ENCODE peak calls at places on chromosomes 6 and 20, in five cellular contexts. X, S, H, W and R are unnamed samples.

GRCh38 chr20:3820048-3820900 is at the start of gene AP5S1:
- DNase-seq in H (peak), X (peak), S (peak), W (peak), R (peak)

GRCh38 chr6:169026175-169026574 is 227.5 kb downstream of the THBS2 start:
- DNase-seq in X (peak), H (no peak), W (no peak), S (no peak), R (no peak)

GRCh38 chr6:132760256-132760655 is 2.6 kb upstream of the VNN2 start:
- DNase-seq in H (no peak), X (no peak), W (no peak), S (no peak), R (no peak)

GRCh38 chr6:104566411-104566810 is 293.3 kb downstream of the HACE1 start:
- DNase-seq in W (peak), H (no peak), S (no peak), X (no peak), R (no peak)

GRCh38 chr6:109406196-109406595 is 23.9 kb upstream of the CD164 start:
- DNase-seq in X (no peak), S (no peak), W (peak), H (no peak), R (no peak)

GRCh38 chr6:148559848-148560433 is 186.9 kb upstream of the UST start:
- DNase-seq in W (peak), H (no peak), X (peak), S (peak), R (peak)

GRCh38 chr6:32947552-32948465 is 5.1 kb downstream of the HLA-DMA start:
- DNase-seq in S (peak), W (peak), H (no peak), X (peak), R (peak)

GRCh38 chr6:16973071-16973470 is 128.8 kb upstream of the STMND1 start:
- DNase-seq in W (no peak), X (no peak), H (no peak), S (no peak), R (no peak)

GRCh38 chr6:131197716-131198115 is 62.4 kb downstream of the AKAP7 start:
- DNase-seq in W (no peak), H (no peak), S (peak), X (no peak), R (no peak)

GRCh38 chr6:87806098-87806497 is 104.1 kb upstream of the AKIRIN2 start:
- DNase-seq in H (no peak), W (no peak), S (no peak), X (no peak), R (no peak)

GRCh38 chr20:9705722-9706476 is 133.0 kb downstream of the PAK5 start:
- DNase-seq in X (no peak), W (no peak), S (no peak), H (no peak), R (no peak)

GRCh38 chr6:168428863-168429262 is 12.1 kb upstream of the SMOC2 start:
- DNase-seq in H (no peak), X (no peak), S (no peak), W (no peak), R (no peak)

GRCh38 chr20:40961686-40962640 is 66.7 kb upstream of the TOP1 start:
- DNase-seq in H (no peak), S (no peak), W (peak), X (no peak), R (no peak)

GRCh38 chr20:49276895-49277785 is 717 bp downstream of the ZNFX1 start:
- DNase-seq in W (peak), S (peak), H (no peak), X (peak), R (no peak)

GRCh38 chr6:134201716-134202115 is 116.2 kb downstream of the SGK1 start:
- DNase-seq in W (no peak), H (no peak), S (no peak), X (no peak), R (no peak)

GRCh38 chr6:43677759-43678158 is 9.8 kb downstream of the MRPS18A start:
- DNase-seq in S (no peak), W (no peak), H (no peak), X (no peak), R (no peak)

GRCh38 chr6:147204060-147204785 is at the start of gene STXBP5:
- DNase-seq in X (peak), W (peak), H (no peak), S (peak), R (peak)

GRCh38 chr20:24892522-24892921 is 56.5 kb upstream of the CST7 start:
- DNase-seq in X (no peak), S (no peak), W (no peak), H (no peak), R (peak)

GRCh38 chr6:137235686-137236085 is 16.5 kb upstream of the IFNGR1 start:
- DNase-seq in S (no peak), H (no peak), X (no peak), W (no peak), R (no peak)
- H3K27ac ChIP-seq in S (no peak), H (no peak), X (no peak), W (no peak), R (no peak)

DNA sequence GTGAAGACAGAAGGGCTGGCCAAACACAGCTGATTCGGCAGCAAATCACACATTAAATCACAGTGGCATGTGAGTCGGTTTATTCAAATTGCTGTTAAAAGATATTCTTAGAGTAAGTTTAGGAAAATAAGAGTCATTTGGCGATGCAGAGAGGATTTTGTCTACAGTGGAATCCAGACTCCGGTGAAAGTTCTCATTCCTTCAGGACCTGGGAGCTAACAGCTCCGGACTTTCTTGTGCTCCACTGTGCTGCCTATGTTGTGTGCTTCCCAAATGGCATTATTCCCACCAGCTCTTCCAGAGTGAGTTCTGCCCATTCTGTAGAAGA is 1.5 kb upstream of the EPM2A start:
- DNase-seq in H (no peak), X (no peak), W (peak), S (no peak), R (no peak)
- H3K27ac ChIP-seq in H (peak), X (no peak), W (peak), S (no peak), R (no peak)

GRCh38 chr6:28225056-28225834 is at the start of gene ZSCAN9:
- DNase-seq in X (peak), H (no peak), W (peak), S (no peak), R (peak)

GRCh38 chr6:28218312-28219248 is 6.5 kb upstream of the ZSCAN9 start:
- DNase-seq in S (peak), W (peak), H (no peak), X (peak), R (peak)

GRCh38 chr6:28226460-28226859 is 1.4 kb downstream of the ZSCAN9 start:
- DNase-seq in W (no peak), S (no peak), X (no peak), H (no peak), R (no peak)

GRCh38 chr6:28220164-28221133 is 4.6 kb upstream of the ZSCAN9 start:
- DNase-seq in W (no peak), X (no peak), H (no peak), S (no peak), R (no peak)

DNA sequence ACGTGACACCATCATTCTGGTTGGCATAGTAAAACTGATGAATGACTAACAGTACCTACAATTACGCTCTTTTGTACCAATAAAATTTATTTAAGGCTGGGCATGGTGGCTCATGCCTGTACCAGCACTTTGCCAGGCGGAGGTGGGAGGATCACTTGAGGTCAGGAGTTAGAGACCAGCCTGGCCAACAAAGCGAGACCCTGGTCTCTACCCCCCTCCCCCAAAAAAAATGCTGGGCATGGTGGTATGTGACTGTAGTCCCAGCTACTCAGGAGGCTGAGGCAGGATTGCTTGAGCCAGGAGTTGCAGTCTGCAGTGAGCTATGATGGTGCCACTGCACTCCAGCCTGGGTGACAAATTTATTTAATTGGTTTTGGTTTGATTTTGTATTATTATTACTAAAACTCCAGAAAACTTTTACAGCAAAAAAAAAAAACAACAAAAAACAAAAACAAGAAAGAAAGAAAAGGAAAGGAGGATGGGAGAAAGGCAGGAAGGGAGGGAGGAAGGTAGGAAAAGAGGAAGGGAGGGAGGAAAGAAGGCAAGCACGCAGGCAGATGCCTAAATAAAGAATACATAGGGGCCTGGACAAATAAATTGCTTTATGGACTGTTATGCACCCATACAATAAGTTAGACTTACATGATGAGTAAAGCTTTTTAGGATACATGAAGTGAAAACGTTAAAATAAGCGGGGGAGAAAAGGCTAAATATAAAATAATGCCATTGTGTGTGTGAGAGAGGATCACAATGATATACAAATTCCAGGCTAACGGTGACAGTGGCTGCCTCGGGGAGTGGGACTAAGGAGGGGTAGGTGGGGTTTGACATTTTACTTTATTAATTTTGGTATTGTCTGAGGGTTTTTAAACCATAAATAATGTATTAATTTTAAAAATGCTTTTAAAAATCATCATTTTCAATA is 682 bp upstream of the ZSCAN9 start:
- DNase-seq in S (no peak), W (no peak), X (no peak), H (no peak), R (no peak)
- H3K27ac ChIP-seq in S (peak), W (peak), X (peak), H (peak), R (peak)

GRCh38 chr6:75147512-75147911 is 58.3 kb downstream of the COL12A1 start:
- DNase-seq in X (no peak), S (no peak), H (no peak), W (peak), R (no peak)

GRCh38 chr6:75145211-75145610 is 60.6 kb downstream of the COL12A1 start:
- DNase-seq in X (no peak), W (no peak), S (no peak), H (no peak), R (no peak)

GRCh38 chr6:75145976-75146375 is 59.9 kb downstream of the COL12A1 start:
- DNase-seq in W (no peak), X (no peak), H (no peak), S (no peak), R (no peak)

GRCh38 chr6:75143186-75143585 is 62.7 kb downstream of the COL12A1 start:
- DNase-seq in H (no peak), S (no peak), X (no peak), W (peak), R (no peak)

GRCh38 chr6:75144396-75144795 is 61.5 kb downstream of the COL12A1 start:
- DNase-seq in W (no peak), H (no peak), S (no peak), X (no peak), R (no peak)
- H3K27ac ChIP-seq in W (no peak), H (no peak), S (no peak), X (no peak), R (no peak)

DNA sequence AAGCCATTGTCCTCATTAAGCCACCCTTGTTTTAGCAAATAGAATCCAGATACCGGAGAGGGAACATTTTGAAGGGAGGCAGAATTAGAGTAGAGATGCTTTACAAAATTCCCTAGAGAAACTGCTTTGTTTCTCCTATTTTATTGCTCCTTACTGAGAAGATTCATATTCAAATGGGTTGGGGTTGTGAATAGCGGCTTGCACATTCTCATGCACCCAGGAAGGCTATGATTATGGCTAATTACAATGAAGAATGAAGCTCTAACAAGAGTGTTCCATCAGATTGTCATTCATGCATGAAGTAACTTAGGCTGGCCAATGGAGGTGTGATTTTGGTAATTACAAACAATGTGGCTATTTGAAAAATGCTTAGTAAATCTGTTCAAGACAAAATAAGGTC is 129.5 kb downstream of the PACRG start:
- DNase-seq in W (no peak), H (no peak), S (no peak), X (no peak), R (no peak)
- H3K27ac ChIP-seq in W (no peak), H (peak), S (no peak), X (no peak), R (peak)

DNA sequence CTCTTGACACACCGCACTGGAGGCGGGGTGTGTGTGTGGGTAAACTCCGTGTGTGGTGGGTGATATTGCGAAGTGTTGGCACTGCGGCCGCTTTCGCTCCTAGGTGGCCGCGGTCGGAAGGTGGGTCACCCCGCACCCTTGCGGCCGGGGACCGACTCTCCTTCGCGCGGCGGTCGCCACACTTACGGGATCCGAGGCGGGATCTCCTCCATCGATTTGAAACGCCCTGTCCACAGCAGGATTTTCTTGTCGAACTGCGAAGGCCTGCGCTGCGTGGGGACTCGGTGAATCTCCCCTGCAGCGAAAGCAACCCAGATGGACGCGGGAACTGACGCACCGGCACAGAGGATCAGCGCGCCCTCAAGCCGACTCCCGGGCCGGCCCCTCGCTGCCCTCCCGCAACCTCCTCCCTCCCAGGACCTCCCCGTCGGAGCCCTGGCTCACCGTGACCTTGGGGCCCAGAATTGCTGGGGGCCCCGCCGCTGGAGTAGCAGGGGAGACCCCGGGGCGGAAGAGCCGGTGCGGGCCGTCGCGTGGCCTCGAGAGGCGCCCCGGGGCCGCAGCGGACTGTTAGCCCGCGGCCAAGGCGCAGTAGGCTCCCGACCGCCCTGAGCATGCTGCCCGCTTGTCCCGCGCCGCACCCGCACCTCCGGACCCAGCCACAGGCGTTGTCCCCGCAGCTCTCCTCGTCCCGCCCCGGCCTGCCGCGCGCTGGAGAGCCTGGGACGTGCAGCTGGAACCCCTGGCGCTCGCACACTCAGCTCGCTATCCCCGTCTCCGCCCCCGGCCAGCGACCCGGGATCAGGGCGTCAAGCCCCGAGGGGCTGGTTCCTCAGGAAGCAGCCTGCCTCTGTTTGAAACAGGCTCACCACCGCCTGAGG is at the start of gene FAM162B:
- DNase-seq in X (peak), S (no peak), W (peak), H (no peak), R (peak)
- H3K27ac ChIP-seq in X (peak), S (no peak), W (no peak), H (no peak), R (no peak)

GRCh38 chr20:38221041-38221589 is 39.4 kb downstream of the KIAA1755 start:
- DNase-seq in H (no peak), S (peak), X (peak), W (peak), R (peak)

GRCh38 chr20:38219006-38219950 is 41.3 kb downstream of the KIAA1755 start:
- DNase-seq in W (no peak), H (no peak), S (no peak), X (no peak), R (peak)

GRCh38 chr20:38222231-38222922 is 38.2 kb downstream of the KIAA1755 start:
- DNase-seq in X (peak), S (no peak), W (peak), H (no peak), R (peak)

GRCh38 chr20:38218566-38218885 is 42.0 kb downstream of the KIAA1755 start:
- DNase-seq in H (no peak), W (no peak), S (no peak), X (no peak), R (no peak)

DNA sequence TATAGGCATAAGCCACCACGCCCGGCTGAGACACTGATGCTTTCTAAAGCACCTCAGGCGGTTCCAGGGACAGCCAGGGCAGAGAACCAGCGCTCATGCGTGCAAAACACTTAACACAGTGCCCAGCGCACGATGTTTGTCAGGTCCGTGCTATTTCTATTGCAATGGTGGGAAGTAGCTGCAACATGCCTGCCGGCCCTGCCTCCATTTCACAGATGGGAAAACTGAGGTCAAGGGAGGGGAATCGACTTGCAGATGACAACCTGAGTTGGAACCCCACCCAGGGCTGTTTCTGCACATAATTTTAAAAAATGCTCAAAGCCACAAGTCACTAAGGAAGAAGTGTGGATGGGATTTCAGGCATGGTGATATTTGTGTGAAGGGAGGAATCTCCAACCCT is 39.9 kb downstream of the KIAA1755 start:
- DNase-seq in H (no peak), W (no peak), X (no peak), S (no peak), R (no peak)
- H3K27ac ChIP-seq in H (no peak), W (no peak), X (no peak), S (no peak), R (no peak)